ENCODE peak calls at places on chromosome 17, in four cellular contexts. One of them, this sample, is unnamed.

GRCh38 chr17:68759343-68760140 is 158.4 kb upstream of the FAM20A start:
- DNase-seq in GM12878: no peak
- DNase-seq in K562: peak; percentile 93
- DNase-seq in IMR-90: peak; percentile 93
- DNase-seq in this sample: peak; percentile 91

GRCh38 chr17:46010597-46011186 is 11.6 kb downstream of the STH start:
- DNase-seq in GM12878: no peak
- DNase-seq in K562: peak; percentile 47
- DNase-seq in IMR-90: no peak
- DNase-seq in this sample: no peak

GRCh38 chr17:35257080-35257701 is 14.3 kb downstream of the SLFN5 start:
- DNase-seq in GM12878: no peak
- DNase-seq in K562: no peak
- DNase-seq in IMR-90: peak; percentile 41
- DNase-seq in this sample: peak; percentile 95

GRCh38 chr17:64565563-64565962 is 58.8 kb downstream of the CEP95 start:
- DNase-seq in GM12878: no peak
- DNase-seq in K562: no peak
- DNase-seq in IMR-90: no peak
- DNase-seq in this sample: no peak

GRCh38 chr17:18129041-18129502 is 20.5 kb downstream of the MYO15A start:
- DNase-seq in GM12878: no peak
- DNase-seq in K562: no peak
- DNase-seq in IMR-90: peak; percentile 68
- DNase-seq in this sample: peak; percentile 24

GRCh38 chr17:45410144-45411091 is 22.3 kb downstream of the ARHGAP27 start:
- DNase-seq in GM12878: no peak
- DNase-seq in K562: no peak
- DNase-seq in IMR-90: no peak
- DNase-seq in this sample: no peak

GRCh38 chr17:70254735-70255460 is 85.6 kb downstream of the KCNJ2 start:
- DNase-seq in GM12878: no peak
- DNase-seq in K562: no peak
- DNase-seq in IMR-90: peak; percentile 54
- DNase-seq in this sample: peak; percentile 54

GRCh38 chr17:68511254-68511670 is 968 bp upstream of the PRKAR1A start:
- DNase-seq in GM12878: no peak
- DNase-seq in K562: no peak
- DNase-seq in IMR-90: no peak
- DNase-seq in this sample: no peak

GRCh38 chr17:54781389-54781788 is 119.3 kb upstream of the TOM1L1 start:
- DNase-seq in GM12878: no peak
- DNase-seq in K562: no peak
- DNase-seq in IMR-90: no peak
- DNase-seq in this sample: no peak

GRCh38 chr17:79478051-79478461 is 132.8 kb downstream of the RBFOX3 start:
- DNase-seq in GM12878: no peak
- DNase-seq in K562: peak; percentile 16
- DNase-seq in IMR-90: no peak
- DNase-seq in this sample: no peak

GRCh38 chr17:17860761-17861107 is 23.9 kb upstream of the SREBF1 start:
- DNase-seq in GM12878: no peak
- DNase-seq in K562: no peak
- DNase-seq in IMR-90: no peak
- DNase-seq in this sample: no peak

GRCh38 chr17:27577884-27578717 is 52.9 kb upstream of the LGALS9 start:
- DNase-seq in GM12878: no peak
- DNase-seq in K562: peak; percentile 41
- DNase-seq in IMR-90: peak; percentile 73
- DNase-seq in this sample: no peak

GRCh38 chr17:9329251-9329921 is 246.2 kb downstream of the STX8 start:
- DNase-seq in GM12878: no peak
- DNase-seq in K562: no peak
- DNase-seq in IMR-90: no peak
- DNase-seq in this sample: no peak

GRCh38 chr17:81026266-81027036 is 8.5 kb upstream of the BAIAP2 start:
- DNase-seq in GM12878: no peak
- DNase-seq in K562: no peak
- DNase-seq in IMR-90: no peak
- DNase-seq in this sample: no peak

GRCh38 chr17:57044976-57045867 is 39.8 kb upstream of the AKAP1 start:
- DNase-seq in GM12878: no peak
- DNase-seq in K562: no peak
- DNase-seq in IMR-90: no peak
- DNase-seq in this sample: no peak

GRCh38 chr17:9434502-9435113 is 141.0 kb downstream of the STX8 start:
- DNase-seq in GM12878: no peak
- DNase-seq in K562: no peak
- DNase-seq in IMR-90: no peak
- DNase-seq in this sample: no peak

GRCh38 chr17:29694923-29695563 is 72.3 kb upstream of the CORO6 start:
- DNase-seq in GM12878: no peak
- DNase-seq in K562: no peak
- DNase-seq in IMR-90: no peak
- DNase-seq in this sample: no peak

GRCh38 chr17:78836420-78837021 is 4.1 kb downstream of the USP36 start:
- DNase-seq in GM12878: no peak
- DNase-seq in K562: no peak
- DNase-seq in IMR-90: no peak
- DNase-seq in this sample: no peak

GRCh38 chr17:67068999-67069398 is 24.6 kb downstream of the CACNG1 start:
- DNase-seq in GM12878: no peak
- DNase-seq in K562: no peak
- DNase-seq in IMR-90: peak; percentile 7
- DNase-seq in this sample: no peak

DNA sequence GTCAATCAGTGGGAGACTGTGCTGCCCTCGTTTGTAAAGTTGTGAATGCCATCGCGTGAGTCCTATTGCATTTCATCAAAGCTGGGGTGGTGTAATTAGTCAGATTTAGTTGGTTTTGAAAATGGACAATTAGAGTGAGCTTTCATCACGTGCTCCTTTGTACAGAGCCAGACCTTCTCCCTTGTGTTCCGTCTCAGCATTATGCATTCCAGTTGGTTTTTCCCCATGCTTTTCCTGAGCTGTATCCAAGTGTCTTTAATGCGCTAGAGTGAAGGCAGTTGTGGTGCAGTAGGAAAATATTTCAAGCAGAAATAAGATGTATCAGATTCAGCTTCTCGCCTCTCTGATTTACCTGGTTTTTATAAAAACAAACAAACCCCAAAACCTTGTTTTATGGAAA is 10.5 kb downstream of the SEC14L1 start:
- DNase-seq in GM12878: no peak
- DNase-seq in K562: no peak
- DNase-seq in IMR-90: no peak
- DNase-seq in this sample: no peak
- TF ChIP-seq FOS in GM12878: no peak
- TF ChIP-seq FOS in K562: no peak
- TF ChIP-seq FOS in IMR-90: no peak
- TF ChIP-seq FOS in this sample: no peak

DNA sequence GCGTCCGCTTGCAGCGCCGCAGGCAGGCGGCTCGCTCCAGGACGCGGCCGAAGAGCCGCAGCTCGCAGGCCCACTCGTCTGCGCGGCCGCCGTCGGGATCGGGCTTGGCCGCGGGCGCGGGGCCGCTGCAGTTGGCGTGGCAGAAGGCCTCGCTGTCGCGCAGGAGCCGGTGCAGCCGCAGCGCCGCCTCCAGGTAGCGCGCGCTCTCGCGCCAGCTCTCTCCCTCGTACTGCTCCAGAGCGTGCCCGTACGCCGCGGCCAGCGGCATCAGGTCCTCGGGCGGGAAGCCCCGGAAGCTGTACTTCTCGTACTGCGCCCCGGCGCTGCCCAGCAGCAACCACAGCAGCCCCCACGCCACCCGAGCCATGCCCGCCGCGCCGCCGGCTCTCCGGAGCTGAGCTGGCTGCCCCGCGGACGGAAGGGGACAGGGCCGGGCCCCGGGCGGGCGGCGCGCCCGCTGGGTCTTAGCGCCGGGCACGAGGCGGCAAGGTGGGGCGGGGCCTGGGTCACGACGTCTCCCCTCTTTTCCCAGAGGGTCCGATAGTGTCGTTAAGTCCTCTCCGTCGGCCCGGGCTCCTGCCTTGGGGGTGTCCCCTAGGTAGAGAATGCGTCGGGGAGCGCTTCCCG is at the start of gene P3H4:
- DNase-seq in GM12878: no peak
- DNase-seq in K562: peak; percentile 71
- DNase-seq in IMR-90: peak; percentile 80
- DNase-seq in this sample: peak; percentile 84
- TF ChIP-seq FOS in GM12878: no peak
- TF ChIP-seq FOS in K562: no peak
- TF ChIP-seq FOS in IMR-90: no peak
- TF ChIP-seq FOS in this sample: no peak

GRCh38 chr17:47164263-47164662 is 24.8 kb downstream of the CDC27 start:
- DNase-seq in GM12878: no peak
- DNase-seq in K562: no peak
- DNase-seq in IMR-90: no peak
- DNase-seq in this sample: no peak
- TF ChIP-seq FOS in GM12878: no peak
- TF ChIP-seq FOS in K562: no peak
- TF ChIP-seq FOS in IMR-90: no peak
- TF ChIP-seq FOS in this sample: no peak

GRCh38 chr17:74005790-74006189 is 197.7 kb upstream of the RPL38 start:
- DNase-seq in GM12878: no peak
- DNase-seq in K562: no peak
- DNase-seq in IMR-90: no peak
- DNase-seq in this sample: no peak

GRCh38 chr17:74011963-74012362 is 191.5 kb upstream of the RPL38 start:
- DNase-seq in GM12878: no peak
- DNase-seq in K562: no peak
- DNase-seq in IMR-90: no peak
- DNase-seq in this sample: no peak

GRCh38 chr17:74006366-74006765 is 197.1 kb upstream of the RPL38 start:
- DNase-seq in GM12878: no peak
- DNase-seq in K562: no peak
- DNase-seq in IMR-90: no peak
- DNase-seq in this sample: no peak

GRCh38 chr17:74010903-74011302 is 192.6 kb upstream of the RPL38 start:
- DNase-seq in GM12878: no peak
- DNase-seq in K562: no peak
- DNase-seq in IMR-90: no peak
- DNase-seq in this sample: no peak

GRCh38 chr17:74008196-74008595 is 195.3 kb upstream of the RPL38 start:
- DNase-seq in GM12878: no peak
- DNase-seq in K562: peak; percentile 33
- DNase-seq in IMR-90: no peak
- DNase-seq in this sample: no peak
- TF ChIP-seq FOS in GM12878: no peak
- TF ChIP-seq FOS in K562: no peak
- TF ChIP-seq FOS in IMR-90: no peak
- TF ChIP-seq FOS in this sample: no peak

DNA sequence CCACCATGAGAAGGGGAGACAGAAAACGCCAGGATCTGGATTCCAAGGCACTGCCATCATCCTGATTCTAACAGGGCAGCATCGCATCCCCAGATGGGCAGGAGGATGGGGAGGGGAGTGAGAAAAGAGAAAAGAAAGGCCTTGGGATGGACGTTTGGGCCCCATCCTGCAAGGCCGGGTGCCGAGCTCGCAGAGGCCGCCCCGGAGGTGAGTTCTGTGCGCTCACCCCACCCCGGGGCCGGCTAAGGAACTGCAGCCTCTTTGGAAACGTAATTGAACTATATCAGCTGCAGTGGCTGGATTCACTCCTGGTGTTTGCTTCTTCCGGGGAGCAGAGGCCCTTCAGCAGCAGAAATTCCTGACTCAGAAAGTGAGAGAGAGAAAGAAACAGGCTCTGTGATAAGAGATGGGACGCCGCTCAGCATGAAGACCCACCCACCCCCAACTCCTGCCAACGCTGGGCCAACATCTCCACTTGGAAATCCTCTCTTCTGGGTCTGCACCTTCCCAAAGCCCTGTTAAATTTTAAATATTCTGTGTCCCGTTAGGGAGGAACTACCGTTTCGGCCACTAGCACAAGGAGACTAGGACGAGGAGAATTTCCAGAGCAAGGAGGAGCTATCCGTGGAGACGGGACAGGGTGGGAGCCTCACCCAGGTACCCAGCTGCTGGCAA is 8.5 kb upstream of the SSTR2 start:
- DNase-seq in GM12878: no peak
- DNase-seq in K562: peak; percentile 71
- DNase-seq in IMR-90: peak; percentile 68
- DNase-seq in this sample: peak; percentile 21
- TF ChIP-seq FOS in GM12878: no peak
- TF ChIP-seq FOS in K562: no peak
- TF ChIP-seq FOS in IMR-90: no peak
- TF ChIP-seq FOS in this sample: no peak

DNA sequence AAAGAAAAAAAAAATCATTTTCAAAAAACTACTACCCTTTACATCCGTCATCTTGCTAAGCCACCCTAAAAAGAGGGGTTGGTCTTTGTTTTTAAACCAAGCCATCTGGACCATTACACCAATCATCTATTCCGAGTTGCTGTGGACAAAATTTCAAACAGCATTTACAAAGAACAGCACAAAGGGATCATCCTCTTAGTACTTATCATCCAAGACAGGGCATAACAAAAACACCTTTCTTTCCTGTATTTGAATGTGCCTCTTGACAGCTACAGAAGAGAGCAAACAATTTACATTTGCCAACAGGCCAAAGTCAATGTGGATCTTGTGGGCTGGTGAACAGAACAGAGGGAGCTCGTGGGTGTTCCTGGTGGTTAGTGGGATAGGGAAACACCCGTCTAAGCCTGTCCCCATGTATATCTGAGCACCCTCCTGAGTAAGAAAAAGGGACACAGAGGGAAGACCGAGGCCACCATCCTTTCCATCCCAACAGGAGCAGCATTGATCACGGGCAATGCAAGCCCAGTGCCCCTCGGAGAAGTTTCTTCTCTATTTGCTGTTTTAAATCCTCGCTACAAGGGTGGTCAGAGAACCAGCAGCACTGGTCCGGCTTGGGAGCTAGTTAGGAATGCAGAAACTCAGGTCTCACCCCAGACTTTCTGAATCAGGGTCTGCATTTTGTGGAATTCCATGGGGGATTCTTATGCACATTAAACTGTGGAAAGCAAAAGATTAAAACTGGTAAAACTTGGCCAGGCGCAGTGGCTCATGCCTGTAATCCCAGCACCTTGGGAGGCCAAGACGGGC is 1.9 kb downstream of the SLC39A11 start:
- DNase-seq in GM12878: no peak
- DNase-seq in K562: no peak
- DNase-seq in IMR-90: no peak
- DNase-seq in this sample: no peak
- TF ChIP-seq FOS in GM12878: no peak
- TF ChIP-seq FOS in K562: no peak
- TF ChIP-seq FOS in IMR-90: no peak
- TF ChIP-seq FOS in this sample: no peak

DNA sequence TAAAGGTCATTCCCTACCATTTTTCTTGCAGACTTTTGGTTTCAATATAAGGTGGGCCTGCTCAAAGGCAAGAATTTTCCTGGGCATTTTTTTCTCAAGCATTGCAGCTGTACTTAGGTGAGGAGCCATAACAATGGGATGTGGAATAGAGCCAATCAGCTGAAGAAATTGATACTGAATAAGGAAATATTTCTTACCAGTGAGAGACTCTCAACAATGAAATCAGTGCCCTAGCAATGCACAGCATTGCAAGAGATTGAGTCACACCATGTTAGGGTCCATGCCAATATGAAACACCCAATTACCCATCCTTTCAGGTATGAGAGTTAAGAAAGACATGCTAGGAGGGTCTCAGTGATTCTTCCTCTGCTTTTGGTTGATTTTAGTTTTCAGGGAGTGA is 237.6 kb downstream of the SOX9 start:
- DNase-seq in GM12878: no peak
- DNase-seq in K562: no peak
- DNase-seq in IMR-90: peak; percentile 86
- DNase-seq in this sample: no peak
- TF ChIP-seq FOS in GM12878: no peak
- TF ChIP-seq FOS in K562: no peak
- TF ChIP-seq FOS in IMR-90: no peak
- TF ChIP-seq FOS in this sample: no peak

This sample was measured in endothelial cell of umbilical vein.